ENCODE peak calls at places on chromosomes 5 and 9, in nine cellular contexts. Y is mesendoderm; Z is fibroblast of mammary gland; V is spleen; I is left ventricle myocardium inferior; K is CD8-positive, alpha-beta T cell; F is lung; T is uterus; X is neural progenitor cell. B is an unnamed sample.

GRCh38 chr5:150412319-150413175 is at the start of gene CD74:
- DNase-seq in Y (peak; percentile 72), Z (no peak), V (peak; percentile 97), I (peak; percentile 82), K (peak; percentile 96), F (peak; percentile 91), T (peak; percentile 75), X (peak; percentile 67), B (peak; percentile 71)

GRCh38 chr5:67346611-67347010 is 150.0 kb upstream of the CD180 start:
- DNase-seq in Y (no peak), Z (no peak), V (no peak), I (no peak), K (no peak), F (no peak), T (no peak), X (no peak), B (peak; percentile 13)

GRCh38 chr5:133896446-133896845 is 72.0 kb downstream of the C5orf15 start:
- DNase-seq in Y (no peak), Z (no peak), V (peak; percentile 25), I (no peak), K (no peak), F (no peak), T (no peak), X (no peak), B (no peak)

GRCh38 chr9:122394265-122395242 is 23.7 kb downstream of the PTGS1 start:
- DNase-seq in Y (no peak), Z (peak; percentile 96), V (no peak), I (peak; percentile 65), K (no peak), F (peak; percentile 4), T (peak; percentile 49), X (no peak), B (peak; percentile 79)

GRCh38 chr9:135199489-135199888 is 112.0 kb downstream of the OLFM1 start:
- DNase-seq in Y (no peak), Z (no peak), V (no peak), I (no peak), K (no peak), F (no peak), T (no peak), X (no peak), B (no peak)

GRCh38 chr5:30401479-30402058 is 791.9 kb upstream of the CDH6 start:
- DNase-seq in Y (peak; percentile 71), Z (peak; percentile 0), V (no peak), I (no peak), K (no peak), F (no peak), T (no peak), X (peak; percentile 73), B (peak; percentile 60)

GRCh38 chr5:113283558-113283957 is 151.2 kb downstream of the TSSK1B start:
- DNase-seq in Y (no peak), Z (no peak), V (no peak), I (no peak), K (no peak), F (no peak), T (no peak), X (no peak), B (no peak)

GRCh38 chr9:109016132-109016531 is 2.8 kb upstream of the CTNNAL1 start:
- DNase-seq in Y (no peak), Z (no peak), V (no peak), I (no peak), K (no peak), F (no peak), T (no peak), X (no peak), B (no peak)

GRCh38 chr9:72586388-72587160 is 65.2 kb downstream of the TMC1 start:
- DNase-seq in Y (no peak), Z (peak; percentile 93), V (no peak), I (no peak), K (no peak), F (peak; percentile 45), T (no peak), X (no peak), B (peak; percentile 91)

GRCh38 chr9:68895741-68896478 is 118.0 kb downstream of the PRKACG start:
- DNase-seq in Y (no peak), Z (peak; percentile 36), V (no peak), I (no peak), K (no peak), F (no peak), T (no peak), X (no peak), B (no peak)

GRCh38 chr5:14440598-14441401 is 140.8 kb upstream of the OTULINL start:
- DNase-seq in Y (no peak), Z (peak; percentile 98), V (no peak), I (peak; percentile 72), K (no peak), F (no peak), T (peak; percentile 71), X (peak; percentile 87), B (peak; percentile 65)

GRCh38 chr5:141494761-141495455 is 6.0 kb downstream of the PCDHGC5 start:
- DNase-seq in Y (peak; percentile 70), Z (peak; percentile 15), V (no peak), I (no peak), K (no peak), F (no peak), T (no peak), X (peak; percentile 64), B (no peak)

GRCh38 chr9:78288214-78288892 is 8.6 kb upstream of the PSAT1 start:
- DNase-seq in Y (no peak), Z (no peak), V (no peak), I (no peak), K (no peak), F (peak; percentile 25), T (no peak), X (no peak), B (peak; percentile 96)

GRCh38 chr5:132825165-132825823 is 5.2 kb downstream of the SHROOM1 start:
- DNase-seq in Y (peak; percentile 72), Z (no peak), V (no peak), I (no peak), K (no peak), F (no peak), T (no peak), X (peak; percentile 73), B (no peak)

GRCh38 chr9:104993291-104993963 is 65.5 kb upstream of the ABCA1 start:
- DNase-seq in Y (peak; percentile 99), Z (peak; percentile 67), V (peak; percentile 81), I (peak; percentile 84), K (peak; percentile 60), F (peak; percentile 36), T (peak; percentile 67), X (peak; percentile 85), B (no peak)
- H3K4me3 ChIP-seq in Y (no peak overlapping the region), Z (no peak overlapping the region), V (no peak overlapping the region), I (peak overlapping the region; percentile 6), K (no peak overlapping the region), F (no peak overlapping the region), T (no peak overlapping the region), X (peak overlapping the region; percentile 24), B (no peak overlapping the region)

DNA sequence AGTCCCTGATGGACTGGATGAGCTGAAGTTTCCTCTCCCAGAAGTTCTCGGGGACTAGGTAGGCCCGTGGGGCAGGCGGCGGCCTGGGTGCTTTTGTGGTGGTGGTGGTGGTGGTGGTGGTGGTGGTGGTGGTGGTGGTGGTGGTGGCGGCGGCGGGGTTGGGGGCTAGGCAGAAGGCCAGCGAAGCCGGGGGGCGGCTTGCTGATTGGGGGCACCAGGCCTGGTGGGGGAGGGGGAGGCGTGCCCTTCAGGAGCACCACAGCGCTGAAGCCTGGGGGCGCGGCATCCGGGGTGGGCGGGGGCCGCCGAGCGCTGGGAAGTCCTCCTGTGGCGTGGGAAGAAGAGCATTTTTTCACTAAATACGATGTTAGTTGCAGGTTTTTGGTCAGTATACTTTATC is 26.9 kb downstream of the SPATA31C1 start:
- DNase-seq in Y (no peak), Z (no peak), V (no peak), I (no peak), K (no peak), F (no peak), T (no peak), X (no peak), B (no peak)
- H3K4me3 ChIP-seq in Y (no peak overlapping the region), Z (no peak overlapping the region), V (no peak overlapping the region), I (no peak overlapping the region), K (no peak overlapping the region), F (no peak overlapping the region), T (no peak overlapping the region), X (no peak overlapping the region), B (no peak overlapping the region)

GRCh38 chr9:93947409-93948070 is 7.6 kb downstream of the BARX1 start:
- DNase-seq in Y (no peak), Z (no peak), V (no peak), I (no peak), K (no peak), F (no peak), T (no peak), X (no peak), B (no peak)

GRCh38 chr9:93944011-93944410 is 11.1 kb downstream of the BARX1 start:
- DNase-seq in Y (no peak), Z (no peak), V (no peak), I (no peak), K (no peak), F (no peak), T (no peak), X (peak; percentile 42), B (no peak)

GRCh38 chr9:93948456-93949072 is 6.6 kb downstream of the BARX1 start:
- DNase-seq in Y (no peak), Z (no peak), V (no peak), I (no peak), K (no peak), F (no peak), T (no peak), X (peak; percentile 73), B (no peak)

GRCh38 chr9:93946338-93946712 is 8.8 kb downstream of the BARX1 start:
- DNase-seq in Y (no peak), Z (no peak), V (no peak), I (no peak), K (no peak), F (no peak), T (no peak), X (no peak), B (no peak)

DNA sequence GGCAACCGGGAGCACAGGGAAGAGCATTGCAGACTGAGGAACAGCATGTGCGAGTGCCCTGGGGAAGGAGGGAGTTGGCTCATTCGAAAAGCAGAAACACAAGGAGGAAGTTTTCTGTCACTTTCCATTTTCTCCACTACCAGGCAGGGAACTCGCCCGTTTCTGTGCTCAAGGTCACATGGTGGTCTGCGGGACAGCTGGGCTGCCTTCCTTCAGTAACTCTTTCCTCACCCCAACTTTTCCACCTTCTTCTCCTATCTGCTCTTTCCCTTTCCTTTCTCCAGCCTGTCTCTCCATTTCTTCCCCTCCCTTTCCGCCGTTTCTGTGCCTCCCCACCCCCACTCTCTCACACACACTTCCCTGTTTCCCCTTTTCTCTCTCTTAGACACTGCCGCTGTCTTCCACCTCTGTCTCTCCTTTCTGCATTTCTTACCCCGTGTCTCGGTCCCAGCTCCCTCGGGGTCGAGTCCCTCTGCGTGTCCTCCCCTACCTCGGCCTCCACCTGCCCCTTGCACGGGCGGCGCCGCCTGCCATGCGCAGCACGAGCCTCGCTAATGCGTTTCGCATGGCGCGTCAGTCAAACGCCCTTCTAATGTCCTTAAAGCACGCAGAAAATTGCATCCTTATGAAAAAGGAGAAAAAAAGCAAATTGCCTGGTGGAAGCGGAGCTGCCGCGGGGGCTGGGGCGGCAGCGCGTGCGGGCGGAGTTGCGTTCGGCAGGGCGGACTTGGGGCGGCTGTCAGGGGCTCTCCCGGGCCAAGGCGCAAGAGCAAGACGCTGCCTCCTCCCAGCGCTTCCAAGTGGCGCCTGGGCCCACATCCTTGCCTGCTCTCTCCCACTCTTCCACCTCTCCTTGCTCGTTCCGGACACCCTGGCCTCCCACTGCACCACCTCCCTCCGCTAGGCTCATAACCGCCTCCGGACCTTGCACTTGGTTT is 9.5 kb downstream of the BARX1 start:
- DNase-seq in Y (no peak), Z (no peak), V (no peak), I (no peak), K (no peak), F (no peak), T (no peak), X (peak; percentile 44), B (no peak)
- H3K4me3 ChIP-seq in Y (no peak overlapping the region), Z (no peak overlapping the region), V (peak overlapping the region; percentile 33), I (peak overlapping the region; percentile 56), K (no peak overlapping the region), F (no peak overlapping the region), T (no peak overlapping the region), X (peak overlapping the region; percentile 30), B (no peak overlapping the region)

GRCh38 chr5:174752121-174752520 is 27.7 kb downstream of the MSX2 start:
- DNase-seq in Y (peak; percentile 10), Z (no peak), V (no peak), I (no peak), K (no peak), F (no peak), T (no peak), X (no peak), B (no peak)
- H3K4me3 ChIP-seq in Y (no peak overlapping the region), Z (no peak overlapping the region), V (no peak overlapping the region), I (peak overlapping the region; percentile 61), K (no peak overlapping the region), F (no peak overlapping the region), T (no peak overlapping the region), X (peak overlapping the region; percentile 68), B (no peak overlapping the region)